ENCODE peak calls at places on chromosomes 5 and 9, in eight cellular contexts. F is activated CD4-positive, alpha-beta T cell treated with anti-CD3 and anti-CD28 coated beads for 1 hour; C is non-pigmented ciliary epithelial cell; X is hypothalamus; U is thyroid gland; E is NCI-H2029 treated with DMSO at 0.1 percent for 48 hours; L is MM.1S; W is stimulated activated CD4-positive, alpha-beta T cell treated with anti-CD3 and anti-CD28 coated beads, Interleukin-12 subunit alpha, Interleukin-12 subunit beta, amount 100 ng/mL, for 48 hours. H is an unnamed sample.

GRCh38 chr5:89844548-89844947 is 565.0 kb downstream of the CETN3 start:
- DNase-seq in F (no peak), U (no peak), W (no peak), E (no peak), X (no peak), L (no peak), C (no peak), H (no peak)

GRCh38 chr9:132809677-132810076 is 68.4 kb downstream of the AK8 start:
- DNase-seq in F (no peak), C (no peak), X (no peak), U (no peak), W (no peak), E (no peak), L (no peak), H (no peak)

GRCh38 chr9:125674981-125675973 is 31.7 kb downstream of the MAPKAP1 start:
- DNase-seq in C (peak), X (no peak), F (no peak), E (peak), L (no peak), W (no peak), U (no peak), H (no peak)

GRCh38 chr5:68798877-68799276 is 294.9 kb upstream of the SLC30A5 start:
- DNase-seq in X (no peak), W (no peak), E (no peak), F (no peak), U (no peak), L (no peak), C (no peak), H (no peak)

GRCh38 chr5:139689631-139690384 is 41.7 kb downstream of the CXXC5 start:
- DNase-seq in X (no peak), U (no peak), C (no peak), F (no peak), E (no peak), W (no peak), L (peak), H (peak)

GRCh38 chr5:149118463-149118862 is 22.8 kb upstream of the ABLIM3 start:
- DNase-seq in X (no peak), C (no peak), E (no peak), U (no peak), L (no peak), F (no peak), W (no peak), H (no peak)

GRCh38 chr5:95075079-95075478 is 209.8 kb downstream of the MCTP1 start:
- DNase-seq in W (no peak), C (no peak), E (no peak), U (no peak), L (no peak), X (no peak), F (no peak), H (peak)

GRCh38 chr5:140554454-140554853 is 2.8 kb downstream of the SRA1 start:
- DNase-seq in L (no peak), F (no peak), C (no peak), X (no peak), W (no peak), U (no peak), E (no peak), H (no peak)

GRCh38 chr5:157607371-157608161 is 32.0 kb upstream of the ADAM19 start:
- DNase-seq in L (peak), C (peak), X (no peak), W (peak), U (no peak), F (peak), E (no peak), H (no peak)

GRCh38 chr9:24245988-24246387 is 299.7 kb downstream of the IZUMO3 start:
- DNase-seq in L (peak), C (no peak), U (no peak), W (no peak), F (no peak), E (no peak), X (no peak), H (peak)

GRCh38 chr5:133581918-133582317 is 30.4 kb downstream of the FSTL4 start:
- DNase-seq in L (no peak), W (no peak), U (no peak), E (no peak), X (no peak), F (no peak), C (no peak), H (no peak)

GRCh38 chr5:135203593-135204036 is 169.6 kb upstream of the PITX1 start:
- DNase-seq in X (no peak), E (peak), F (no peak), C (no peak), W (no peak), L (peak), U (no peak), H (peak)

GRCh38 chr5:180809403-180810209 is 7.0 kb upstream of the MGAT1 start:
- DNase-seq in X (peak), U (peak), C (no peak), W (peak), L (peak), E (peak), F (peak), H (peak)

GRCh38 chr5:171750316-171750788 is 35.3 kb upstream of the SMIM23 start:
- DNase-seq in W (no peak), X (no peak), F (no peak), C (no peak), U (peak), E (no peak), L (no peak), H (peak)

GRCh38 chr5:59380350-59380951 is 513.1 kb downstream of the PDE4D start:
- DNase-seq in W (no peak), E (peak), X (no peak), F (no peak), U (no peak), C (peak), L (peak), H (peak)

GRCh38 chr5:96588551-96588950 is 73.6 kb upstream of the CAST start:
- DNase-seq in W (no peak), U (no peak), C (no peak), L (no peak), F (no peak), E (no peak), X (no peak), H (no peak)

GRCh38 chr5:154390096-154390495 is 55.7 kb upstream of the SAP30L start:
- DNase-seq in X (no peak), F (no peak), L (no peak), W (no peak), C (no peak), E (no peak), U (no peak), H (no peak)

GRCh38 chr5:105840800-105841199 is 1829.9 kb downstream of the EFNA5 start:
- DNase-seq in L (no peak), W (no peak), X (no peak), F (no peak), E (no peak), U (no peak), C (no peak), H (no peak)

GRCh38 chr9:129289131-129289731 is 111.2 kb upstream of the IER5L start:
- DNase-seq in C (no peak), U (no peak), L (peak), F (no peak), X (no peak), W (no peak), E (no peak), H (peak)

GRCh38 chr5:85452322-85453025 is 1067.8 kb upstream of the EDIL3 start:
- DNase-seq in F (no peak), L (no peak), U (no peak), E (no peak), X (no peak), W (no peak), C (no peak), H (no peak)

GRCh38 chr9:16309350-16310271 is 560.9 kb downstream of the BNC2 start:
- DNase-seq in F (no peak), L (no peak), C (no peak), W (no peak), U (no peak), X (no peak), E (no peak), H (no peak)

GRCh38 chr5:3622961-3623360 is 27.3 kb downstream of the IRX1 start:
- DNase-seq in F (no peak), L (no peak), C (no peak), X (no peak), W (no peak), U (no peak), E (no peak), H (no peak)

GRCh38 chr9:1747568-1747967 is 267.6 kb upstream of the SMARCA2 start:
- DNase-seq in E (no peak), F (no peak), L (peak), X (no peak), C (no peak), U (no peak), W (no peak), H (no peak)

GRCh38 chr5:116652196-116652729 is 77.6 kb upstream of the SEMA6A start:
- DNase-seq in W (no peak), C (peak), E (no peak), X (peak), F (no peak), L (no peak), U (no peak), H (peak)

GRCh38 chr5:10726913-10727517 is 34.0 kb downstream of the DAP start:
- DNase-seq in W (no peak), C (no peak), F (no peak), E (no peak), L (no peak), X (no peak), U (no peak), H (no peak)

GRCh38 chr9:91807640-91808246 is 142.3 kb downstream of the ROR2 start:
- DNase-seq in U (no peak), X (no peak), E (no peak), L (no peak), F (no peak), C (no peak), W (no peak), H (no peak)

GRCh38 chr5:172370648-172371248 is 83.6 kb downstream of the SH3PXD2B start:
- DNase-seq in E (no peak), U (no peak), W (peak), C (no peak), F (no peak), L (peak), X (no peak), H (peak)

GRCh38 chr9:109010676-109011655 is 2.3 kb downstream of the CTNNAL1 start:
- DNase-seq in U (no peak), X (no peak), E (peak), L (peak), F (peak), W (peak), C (no peak), H (peak)

GRCh38 chr9:137583347-137583746 is 4.6 kb upstream of the DPH7 start:
- DNase-seq in F (no peak), X (no peak), W (no peak), L (no peak), E (no peak), C (no peak), U (no peak), H (no peak)

GRCh38 chr5:16737620-16738364 is 121.0 kb upstream of the RETREG1 start:
- DNase-seq in L (no peak), E (no peak), F (no peak), X (no peak), U (peak), C (no peak), W (no peak), H (no peak)